ENCODE peak calls at places on chromosomes 4 and X, in five cellular contexts. J is ureter, F is bronchial epithelial cell, W is HFFc6, Q is mucosa of descending colon. B is an unnamed sample.

GRCh38 chr4:108700358-108700757 is 50.0 kb downstream of the OSTC start:
- DNase-seq in W (peak; percentile 5), F (no peak), J (no peak), Q (no peak), B (peak; percentile 64)

GRCh38 chr4:188218392-188218791 is 79.2 kb downstream of the TRIML1 start:
- DNase-seq in J (no peak), W (no peak), F (no peak), Q (no peak), B (no peak)

GRCh38 chr4:76830612-76831474 is 67.1 kb downstream of the SOWAHB start:
- DNase-seq in F (peak; percentile 93), W (peak; percentile 70), Q (peak; percentile 55), J (peak; percentile 72), B (peak; percentile 96)

GRCh38 chr4:10205223-10205622 is 88.6 kb upstream of the WDR1 start:
- DNase-seq in W (peak; percentile 86), Q (no peak), J (no peak), F (no peak), B (no peak)

GRCh38 chr4:926538-926937 is 5.6 kb downstream of the GAK start:
- DNase-seq in W (no peak), Q (no peak), J (no peak), F (peak; percentile 11), B (no peak)

GRCh38 chrX:16113978-16114554 is 9.3 kb upstream of the GRPR start:
- DNase-seq in F (no peak), W (no peak), Q (no peak), J (no peak), B (no peak)

GRCh38 chr4:141977433-141977832 is 341.1 kb downstream of the IL15 start:
- DNase-seq in W (no peak), F (no peak), J (no peak), Q (no peak), B (no peak)

GRCh38 chrX:13128104-13128503 is 83.7 kb upstream of the FAM9C start:
- DNase-seq in Q (no peak), J (no peak), F (peak; percentile 64), W (no peak), B (no peak)

B was measured in renal cortical epithelial cell.